ENCODE peak calls at places on chromosome 1, in ten cellular contexts. One of them, this sample, is unnamed.
A peak's percentile ranks its signal among the peaks of the same experiment; 100 is the strongest.

GRCh38 chr1:204045430-204045829 is 27.5 kb upstream of the SOX13 start:
- DNase-seq in psoas muscle: peak; percentile 58
- DNase-seq in Calu3: no peak
- DNase-seq in AG04449: no peak
- DNase-seq in endothelial cell: no peak
- DNase-seq in fibroblast of lung: no peak
- DNase-seq in GM20000: no peak
- DNase-seq in left ventricle myocardium inferior: peak; percentile 51
- DNase-seq in neural crest cell: no peak
- DNase-seq in GM12865: no peak
- DNase-seq in this sample: no peak

GRCh38 chr1:248599396-248599795 is 1.9 kb upstream of the OR2T10 start:
- DNase-seq in GM12865: peak; percentile 23
- DNase-seq in psoas muscle: no peak
- DNase-seq in endothelial cell: no peak
- DNase-seq in AG04449: no peak
- DNase-seq in fibroblast of lung: no peak
- DNase-seq in neural crest cell: no peak
- DNase-seq in GM20000: no peak
- DNase-seq in left ventricle myocardium inferior: no peak
- DNase-seq in Calu3: no peak
- DNase-seq in this sample: no peak

GRCh38 chr1:6016191-6016865 is 24.1 kb upstream of the NPHP4 start:
- DNase-seq in Calu3: no peak
- DNase-seq in AG04449: no peak
- DNase-seq in left ventricle myocardium inferior: peak; percentile 16
- DNase-seq in GM12865: no peak
- DNase-seq in neural crest cell: no peak
- DNase-seq in psoas muscle: no peak
- DNase-seq in endothelial cell: no peak
- DNase-seq in GM20000: no peak
- DNase-seq in fibroblast of lung: peak; percentile 77
- DNase-seq in this sample: no peak

GRCh38 chr1:154883919-154884867 is 14.1 kb upstream of the KCNN3 start:
- DNase-seq in GM20000: no peak
- DNase-seq in neural crest cell: no peak
- DNase-seq in GM12865: no peak
- DNase-seq in psoas muscle: no peak
- DNase-seq in AG04449: no peak
- DNase-seq in fibroblast of lung: no peak
- DNase-seq in endothelial cell: no peak
- DNase-seq in left ventricle myocardium inferior: no peak
- DNase-seq in Calu3: no peak
- DNase-seq in this sample: no peak

GRCh38 chr1:28273216-28273860 is 14.0 kb downstream of the SESN2 start:
- DNase-seq in endothelial cell: no peak
- DNase-seq in left ventricle myocardium inferior: no peak
- DNase-seq in fibroblast of lung: no peak
- DNase-seq in Calu3: no peak
- DNase-seq in neural crest cell: no peak
- DNase-seq in AG04449: no peak
- DNase-seq in psoas muscle: no peak
- DNase-seq in GM20000: no peak
- DNase-seq in GM12865: no peak
- DNase-seq in this sample: no peak

GRCh38 chr1:147641695-147642592 is 28.4 kb downstream of the ACP6 start:
- DNase-seq in fibroblast of lung: peak; percentile 27
- DNase-seq in GM20000: peak; percentile 51
- DNase-seq in left ventricle myocardium inferior: no peak
- DNase-seq in neural crest cell: peak; percentile 58
- DNase-seq in GM12865: peak; percentile 65
- DNase-seq in Calu3: peak; percentile 75
- DNase-seq in psoas muscle: no peak
- DNase-seq in AG04449: no peak
- DNase-seq in endothelial cell: peak; percentile 60
- DNase-seq in this sample: peak; percentile 37

GRCh38 chr1:244242446-244242845 is 191.4 kb downstream of the ZBTB18 start:
- DNase-seq in GM20000: peak; percentile 44
- DNase-seq in GM12865: peak; percentile 37
- DNase-seq in left ventricle myocardium inferior: no peak
- DNase-seq in endothelial cell: no peak
- DNase-seq in Calu3: no peak
- DNase-seq in AG04449: no peak
- DNase-seq in neural crest cell: no peak
- DNase-seq in psoas muscle: no peak
- DNase-seq in fibroblast of lung: peak; percentile 23
- DNase-seq in this sample: no peak

GRCh38 chr1:6127587-6128163 is 52.4 kb downstream of the CHD5 start:
- DNase-seq in left ventricle myocardium inferior: peak; percentile 72
- DNase-seq in GM12865: peak; percentile 52
- DNase-seq in GM20000: peak; percentile 86
- DNase-seq in psoas muscle: peak; percentile 85
- DNase-seq in endothelial cell: peak; percentile 68
- DNase-seq in fibroblast of lung: peak; percentile 44
- DNase-seq in neural crest cell: peak; percentile 60
- DNase-seq in Calu3: no peak
- DNase-seq in AG04449: no peak
- DNase-seq in this sample: peak; percentile 91

GRCh38 chr1:10065344-10065685 is 32.6 kb downstream of the UBE4B start:
- DNase-seq in AG04449: no peak
- DNase-seq in neural crest cell: peak; percentile 6
- DNase-seq in left ventricle myocardium inferior: no peak
- DNase-seq in psoas muscle: no peak
- DNase-seq in endothelial cell: peak; percentile 7
- DNase-seq in GM12865: no peak
- DNase-seq in fibroblast of lung: peak; percentile 28
- DNase-seq in GM20000: no peak
- DNase-seq in Calu3: no peak
- DNase-seq in this sample: no peak

GRCh38 chr1:40630488-40631223 is 34.8 kb downstream of the RIMS3 start:
- DNase-seq in fibroblast of lung: no peak
- DNase-seq in endothelial cell: peak; percentile 77
- DNase-seq in GM12865: peak; percentile 66
- DNase-seq in GM20000: no peak
- DNase-seq in neural crest cell: peak; percentile 54
- DNase-seq in left ventricle myocardium inferior: no peak
- DNase-seq in Calu3: peak; percentile 25
- DNase-seq in psoas muscle: no peak
- DNase-seq in AG04449: no peak
- DNase-seq in this sample: peak; percentile 67

GRCh38 chr1:157262891-157263290 is 124.7 kb upstream of the ETV3 start:
- DNase-seq in GM12865: no peak
- DNase-seq in psoas muscle: no peak
- DNase-seq in endothelial cell: no peak
- DNase-seq in AG04449: no peak
- DNase-seq in left ventricle myocardium inferior: no peak
- DNase-seq in Calu3: no peak
- DNase-seq in GM20000: no peak
- DNase-seq in fibroblast of lung: no peak
- DNase-seq in neural crest cell: no peak
- DNase-seq in this sample: no peak

GRCh38 chr1:181184621-181185020 is 96.1 kb downstream of the IER5 start:
- DNase-seq in fibroblast of lung: no peak
- DNase-seq in psoas muscle: no peak
- DNase-seq in left ventricle myocardium inferior: no peak
- DNase-seq in neural crest cell: no peak
- DNase-seq in GM20000: no peak
- DNase-seq in GM12865: no peak
- DNase-seq in AG04449: no peak
- DNase-seq in endothelial cell: no peak
- DNase-seq in Calu3: no peak
- DNase-seq in this sample: no peak

DNA sequence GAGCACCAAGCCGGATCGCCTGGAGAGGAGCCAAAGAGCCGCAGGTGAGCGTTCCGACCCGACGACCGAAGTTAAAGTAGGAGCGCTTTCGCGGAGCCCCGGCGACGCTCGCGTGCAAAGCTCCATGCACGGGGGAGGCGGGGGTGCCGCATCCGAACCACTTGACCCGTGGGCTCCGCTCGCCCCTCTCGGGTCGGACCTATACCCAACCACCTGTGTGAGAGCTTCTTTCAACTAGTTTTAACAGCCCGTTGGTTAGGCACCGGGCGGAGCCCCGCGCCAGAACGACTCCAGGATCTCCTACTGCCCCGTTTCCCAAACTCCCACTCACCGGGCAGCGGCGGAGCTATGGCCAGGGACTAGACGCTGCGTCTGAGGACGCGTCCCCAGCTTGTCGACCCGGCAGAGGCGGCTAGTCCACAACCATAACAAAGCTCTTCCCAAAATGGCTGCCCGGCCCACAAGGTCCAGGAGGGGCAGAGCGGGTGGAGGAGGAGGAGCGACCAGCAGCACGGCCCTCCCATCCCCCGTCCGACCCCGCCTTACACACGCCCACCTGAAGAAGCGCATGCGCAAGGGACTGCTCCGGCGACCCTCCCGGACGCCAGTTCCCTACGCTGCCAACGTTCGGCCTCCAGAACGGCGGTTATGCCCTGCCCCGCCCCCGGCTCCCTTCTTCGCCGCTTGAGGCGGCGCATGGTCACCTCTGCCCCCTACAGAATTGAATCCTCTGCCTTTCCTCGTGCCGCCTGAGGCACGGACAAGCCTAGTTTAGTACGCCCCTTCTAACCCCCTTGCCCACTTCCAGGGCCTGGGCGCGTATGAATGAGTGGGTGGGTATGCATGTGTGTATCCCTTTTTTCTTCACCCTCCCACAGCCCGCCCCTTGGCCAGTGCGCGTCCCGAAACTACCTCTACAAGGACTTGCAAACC is at the start of gene GPBP1L1:
- DNase-seq in GM12865: peak; percentile 99
- DNase-seq in neural crest cell: peak; percentile 97
- DNase-seq in GM20000: peak; percentile 95
- DNase-seq in psoas muscle: peak; percentile 99
- DNase-seq in fibroblast of lung: peak; percentile 94
- DNase-seq in AG04449: peak; percentile 80
- DNase-seq in endothelial cell: peak; percentile 95
- DNase-seq in Calu3: peak; percentile 98
- DNase-seq in left ventricle myocardium inferior: peak; percentile 98
- DNase-seq in this sample: peak; percentile 98
- TF ChIP-seq CTCF in GM12865: peak; percentile 16
- TF ChIP-seq CTCF in neural crest cell: peak; percentile 36
- TF ChIP-seq CTCF in GM20000: no peak
- TF ChIP-seq CTCF in psoas muscle: no peak
- TF ChIP-seq CTCF in fibroblast of lung: no peak
- TF ChIP-seq CTCF in AG04449: no peak
- TF ChIP-seq CTCF in endothelial cell: no peak
- TF ChIP-seq CTCF in Calu3: no peak
- TF ChIP-seq CTCF in left ventricle myocardium inferior: no peak
- TF ChIP-seq CTCF in this sample: no peak

GRCh38 chr1:1619917-1620361 is 4.6 kb downstream of the MIB2 start:
- DNase-seq in psoas muscle: peak; percentile 90
- DNase-seq in fibroblast of lung: no peak
- DNase-seq in Calu3: no peak
- DNase-seq in GM20000: no peak
- DNase-seq in neural crest cell: no peak
- DNase-seq in left ventricle myocardium inferior: peak; percentile 75
- DNase-seq in AG04449: no peak
- DNase-seq in endothelial cell: peak; percentile 54
- DNase-seq in GM12865: no peak
- DNase-seq in this sample: peak; percentile 38
- TF ChIP-seq CTCF in psoas muscle: peak; percentile 49
- TF ChIP-seq CTCF in fibroblast of lung: peak; percentile 31
- TF ChIP-seq CTCF in Calu3: no peak
- TF ChIP-seq CTCF in GM20000: peak; percentile 7
- TF ChIP-seq CTCF in neural crest cell: peak; percentile 35
- TF ChIP-seq CTCF in left ventricle myocardium inferior: peak; percentile 50
- TF ChIP-seq CTCF in AG04449: no peak
- TF ChIP-seq CTCF in endothelial cell: no peak
- TF ChIP-seq CTCF in GM12865: peak; percentile 35
- TF ChIP-seq CTCF in this sample: peak; percentile 20

GRCh38 chr1:160605205-160605604 is 25.9 kb upstream of the CD84 start:
- DNase-seq in AG04449: no peak
- DNase-seq in neural crest cell: no peak
- DNase-seq in GM20000: no peak
- DNase-seq in GM12865: peak; percentile 79
- DNase-seq in endothelial cell: no peak
- DNase-seq in Calu3: no peak
- DNase-seq in fibroblast of lung: no peak
- DNase-seq in left ventricle myocardium inferior: no peak
- DNase-seq in psoas muscle: no peak
- DNase-seq in this sample: no peak
- TF ChIP-seq CTCF in AG04449: no peak
- TF ChIP-seq CTCF in neural crest cell: no peak
- TF ChIP-seq CTCF in GM20000: no peak
- TF ChIP-seq CTCF in GM12865: peak; percentile 25
- TF ChIP-seq CTCF in endothelial cell: no peak
- TF ChIP-seq CTCF in Calu3: no peak
- TF ChIP-seq CTCF in fibroblast of lung: no peak
- TF ChIP-seq CTCF in left ventricle myocardium inferior: no peak
- TF ChIP-seq CTCF in psoas muscle: no peak
- TF ChIP-seq CTCF in this sample: no peak

GRCh38 chr1:217569021-217569420 is 61.9 kb downstream of the GPATCH2 start:
- DNase-seq in AG04449: no peak
- DNase-seq in GM20000: no peak
- DNase-seq in Calu3: no peak
- DNase-seq in fibroblast of lung: no peak
- DNase-seq in endothelial cell: no peak
- DNase-seq in GM12865: no peak
- DNase-seq in left ventricle myocardium inferior: no peak
- DNase-seq in psoas muscle: no peak
- DNase-seq in neural crest cell: no peak
- DNase-seq in this sample: no peak

GRCh38 chr1:217562229-217562878 is 68.5 kb downstream of the GPATCH2 start:
- DNase-seq in AG04449: peak; percentile 46
- DNase-seq in fibroblast of lung: peak; percentile 94
- DNase-seq in left ventricle myocardium inferior: no peak
- DNase-seq in GM12865: no peak
- DNase-seq in GM20000: no peak
- DNase-seq in endothelial cell: no peak
- DNase-seq in psoas muscle: no peak
- DNase-seq in Calu3: no peak
- DNase-seq in neural crest cell: no peak
- DNase-seq in this sample: no peak

GRCh38 chr1:217564833-217565232 is 66.1 kb downstream of the GPATCH2 start:
- DNase-seq in AG04449: no peak
- DNase-seq in neural crest cell: no peak
- DNase-seq in Calu3: no peak
- DNase-seq in fibroblast of lung: no peak
- DNase-seq in endothelial cell: no peak
- DNase-seq in left ventricle myocardium inferior: no peak
- DNase-seq in GM12865: no peak
- DNase-seq in psoas muscle: no peak
- DNase-seq in GM20000: no peak
- DNase-seq in this sample: no peak

GRCh38 chr1:217563179-217563578 is 67.7 kb downstream of the GPATCH2 start:
- DNase-seq in AG04449: no peak
- DNase-seq in psoas muscle: no peak
- DNase-seq in neural crest cell: no peak
- DNase-seq in left ventricle myocardium inferior: no peak
- DNase-seq in GM12865: no peak
- DNase-seq in Calu3: no peak
- DNase-seq in GM20000: no peak
- DNase-seq in fibroblast of lung: no peak
- DNase-seq in endothelial cell: no peak
- DNase-seq in this sample: no peak

DNA sequence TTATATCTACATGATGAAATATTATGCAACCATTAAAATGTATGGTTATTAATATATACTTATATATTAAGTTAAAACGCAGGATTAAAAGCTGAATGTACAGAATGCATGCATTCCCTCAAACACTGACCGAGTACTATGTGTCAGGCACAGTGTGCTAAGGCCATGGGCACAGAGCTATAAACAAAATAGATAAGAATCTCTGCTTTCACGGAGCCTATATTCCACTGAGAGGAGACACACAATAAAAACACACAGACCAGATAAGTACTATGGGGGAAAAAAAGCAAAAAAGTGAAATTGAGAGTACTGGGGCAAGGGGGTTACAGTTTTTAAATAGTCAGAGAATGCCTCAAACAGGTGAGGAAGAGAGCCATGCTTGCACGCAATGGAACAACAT is 62.7 kb downstream of the GPATCH2 start:
- DNase-seq in left ventricle myocardium inferior: no peak
- DNase-seq in endothelial cell: no peak
- DNase-seq in GM12865: no peak
- DNase-seq in psoas muscle: no peak
- DNase-seq in Calu3: no peak
- DNase-seq in AG04449: no peak
- DNase-seq in neural crest cell: no peak
- DNase-seq in GM20000: no peak
- DNase-seq in fibroblast of lung: no peak
- DNase-seq in this sample: no peak
- TF ChIP-seq CTCF in left ventricle myocardium inferior: no peak
- TF ChIP-seq CTCF in endothelial cell: no peak
- TF ChIP-seq CTCF in GM12865: no peak
- TF ChIP-seq CTCF in psoas muscle: no peak
- TF ChIP-seq CTCF in Calu3: no peak
- TF ChIP-seq CTCF in AG04449: no peak
- TF ChIP-seq CTCF in neural crest cell: no peak
- TF ChIP-seq CTCF in GM20000: no peak
- TF ChIP-seq CTCF in fibroblast of lung: no peak
- TF ChIP-seq CTCF in this sample: no peak

This sample was measured in nephron progenitor cell.